ENCODE peak calls at places on chromosomes 7 and 10, in six cellular contexts. F is endothelial cell, Q is MM.1S, Z is breast epithelium, V is IMR-90, L is HCT116. D is an unnamed sample.

GRCh38 chr7:67913604-67914003 is 917.0 kb downstream of the TYW1 start:
- DNase-seq in L (no peak), Q (peak), Z (no peak), V (no peak), F (no peak), D (no peak)

GRCh38 chr10:122051609-122052385 is 62.8 kb downstream of the TACC2 start:
- DNase-seq in V (peak), Q (no peak), Z (peak), F (peak), L (peak), D (peak)

GRCh38 chr10:112379635-112380296 is 5.8 kb downstream of the ACSL5 start:
- DNase-seq in L (peak), V (peak), Z (no peak), F (no peak), Q (no peak), D (no peak)

GRCh38 chr7:2404714-2405119 is 1.3 kb downstream of the CHST12 start:
- DNase-seq in Z (no peak), L (no peak), V (no peak), F (no peak), Q (peak), D (no peak)

GRCh38 chr10:48896756-48897437 is 42.7 kb downstream of the LRRC18 start:
- DNase-seq in Q (no peak), F (no peak), L (no peak), Z (no peak), V (no peak), D (no peak)

GRCh38 chr7:133645870-133646492 is 393.1 kb downstream of the EXOC4 start:
- DNase-seq in L (no peak), Q (no peak), F (no peak), V (peak), Z (no peak), D (peak)

GRCh38 chr10:11035318-11035920 is 17.7 kb downstream of the CELF2 start:
- DNase-seq in Z (no peak), Q (peak), F (peak), L (no peak), V (peak), D (peak)

GRCh38 chr7:52018680-52019054 is 702.1 kb upstream of the COBL start:
- DNase-seq in Z (no peak), V (no peak), Q (no peak), F (no peak), L (no peak), D (no peak)

GRCh38 chr7:2633538-2634264 is 1.9 kb downstream of the TTYH3 start:
- DNase-seq in Q (no peak), F (no peak), V (peak), L (no peak), Z (no peak), D (peak)

GRCh38 chr7:83005410-83005809 is 157.3 kb downstream of the PCLO start:
- DNase-seq in Z (no peak), V (no peak), Q (peak), F (no peak), L (peak), D (no peak)

GRCh38 chr10:126087274-126087673 is 190.9 kb downstream of the FANK1 start:
- DNase-seq in Z (no peak), L (no peak), F (no peak), V (no peak), Q (no peak), D (no peak)

GRCh38 chr10:101839421-101840063 is 4.1 kb downstream of the KCNIP2 start:
- DNase-seq in Z (no peak), L (peak), V (peak), Q (no peak), F (peak), D (peak)

GRCh38 chr7:100089458-100090201 is 861 bp downstream of the COPS6 start:
- DNase-seq in V (peak), Z (no peak), F (no peak), L (no peak), Q (no peak), D (no peak)

GRCh38 chr10:122459586-122460273 is 1.6 kb upstream of the HTRA1 start:
- DNase-seq in L (no peak), F (no peak), Z (no peak), Q (no peak), V (peak), D (no peak)

GRCh38 chr7:87092568-87093091 is 33.2 kb upstream of the ELAPOR2 start:
- DNase-seq in Z (no peak), F (no peak), Q (no peak), L (no peak), V (no peak), D (no peak)

GRCh38 chr7:13032524-13032923 is 345.1 kb downstream of the ARL4A start:
- DNase-seq in Z (no peak), L (no peak), F (no peak), V (no peak), Q (no peak), D (no peak)

GRCh38 chr10:63105811-63106755 is 27.0 kb upstream of the NRBF2 start:
- DNase-seq in L (no peak), Z (no peak), F (no peak), Q (no peak), V (peak), D (peak)

GRCh38 chr10:75853085-75853484 is 421.7 kb downstream of the LRMDA start:
- DNase-seq in F (no peak), V (no peak), Q (no peak), L (no peak), Z (no peak), D (no peak)

GRCh38 chr10:24513155-24513554 is 210.5 kb downstream of the ARHGAP21 start:
- DNase-seq in Z (no peak), F (peak), V (peak), L (no peak), Q (no peak), D (peak)

GRCh38 chr10:27998178-27998953 is 513 bp downstream of the ODAD2 start:
- DNase-seq in Z (no peak), V (peak), F (peak), Q (peak), L (no peak), D (peak)

GRCh38 chr10:61828788-61829187 is 72.7 kb upstream of the ARID5B start:
- DNase-seq in Z (no peak), Q (no peak), F (no peak), V (no peak), L (no peak), D (no peak)

GRCh38 chr10:6014241-6014761 is 37.0 kb upstream of the IL15RA start:
- DNase-seq in Z (no peak), F (peak), L (peak), V (peak), Q (peak), D (peak)

GRCh38 chr7:67725437-67725836 is 728.8 kb downstream of the TYW1 start:
- DNase-seq in F (no peak), Q (no peak), Z (no peak), V (no peak), L (no peak), D (no peak)

GRCh38 chr7:856444-857095 is 19.8 kb upstream of the GET4 start:
- DNase-seq in Q (no peak), F (no peak), V (no peak), L (no peak), Z (no peak), D (no peak)

GRCh38 chr10:129417164-129417563 is 49.9 kb upstream of the MGMT start:
- DNase-seq in F (no peak), Q (no peak), V (peak), Z (no peak), L (no peak), D (peak)

GRCh38 chr7:1668932-1669485 is 1.1 kb upstream of the ELFN1 start:
- DNase-seq in Z (no peak), L (no peak), F (no peak), Q (no peak), V (peak), D (no peak)

GRCh38 chr10:33032354-33033254 is 74.6 kb upstream of the ITGB1 start:
- DNase-seq in V (peak), F (no peak), Q (no peak), L (peak), Z (no peak), D (peak)

GRCh38 chr10:30437039-30437781 is 3.2 kb downstream of the MAP3K8 start:
- DNase-seq in F (no peak), L (no peak), V (peak), Z (no peak), Q (peak), D (no peak)

GRCh38 chr7:140478361-140479061 is 794 bp downstream of the MKRN1 start:
- DNase-seq in L (no peak), Z (peak), V (peak), F (peak), Q (peak), D (peak)

GRCh38 chr10:133245439-133246235 is 8.0 kb downstream of the VENTX start:
- DNase-seq in V (no peak), Q (no peak), L (no peak), Z (no peak), F (no peak), D (no peak)

GRCh38 chr7:113113912-113114311 is 4.4 kb downstream of the SMIM30 start:
- DNase-seq in F (no peak), V (no peak), Q (peak), Z (no peak), L (no peak), D (peak)
- TF ChIP-seq CTCF in F (no peak), V (no peak), Q (peak), Z (no peak), L (peak), D (no peak)

DNA sequence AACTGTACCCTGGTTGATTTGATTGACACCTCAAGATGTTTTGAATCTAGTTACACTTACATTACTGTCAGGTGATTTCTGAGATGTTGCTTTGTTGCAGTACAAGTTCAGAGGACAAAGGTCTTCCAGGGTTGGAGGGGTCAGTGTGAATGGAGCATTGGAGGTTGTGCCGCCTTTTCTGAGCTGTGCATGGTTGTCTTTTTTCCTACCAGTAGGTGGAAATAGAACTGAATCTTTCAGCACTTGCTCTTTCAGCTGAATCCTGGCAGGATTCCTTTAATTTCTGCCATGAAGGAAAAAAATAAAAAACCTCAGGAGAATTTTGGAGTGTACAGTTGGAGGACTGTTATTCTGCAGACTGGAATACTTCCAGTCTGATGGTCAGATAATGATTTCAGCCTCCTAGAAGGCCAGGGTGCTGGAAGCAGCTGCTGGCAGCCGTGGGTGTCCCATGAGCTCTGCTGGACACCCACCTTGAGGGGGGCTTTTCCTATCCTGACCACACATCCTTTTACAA is 82.7 kb downstream of the PLCE1 start:
- DNase-seq in L (no peak), Z (no peak), V (peak), F (no peak), Q (no peak), D (peak)
- TF ChIP-seq CTCF in L (peak), Z (peak), V (peak), F (peak), Q (no peak), D (peak)

DNA sequence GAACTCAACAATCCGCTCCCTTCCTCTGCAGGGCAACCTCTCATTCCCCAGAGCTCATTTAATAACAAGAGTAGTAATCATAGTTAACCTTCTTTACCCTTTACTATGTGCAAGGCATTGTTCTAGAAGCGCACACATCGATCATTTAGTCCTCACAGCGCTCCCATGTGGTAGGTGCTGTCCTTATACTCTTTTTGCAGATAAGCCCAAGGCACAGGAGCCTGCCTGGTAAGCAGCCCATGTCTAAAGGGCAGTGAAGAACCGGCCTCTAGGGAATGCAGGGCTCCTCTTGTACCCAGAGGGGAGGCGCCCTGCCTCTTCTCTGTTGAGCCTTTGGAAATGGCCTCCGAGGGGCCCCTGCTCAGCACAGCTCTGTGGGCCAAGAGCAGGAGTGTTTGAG is 14.3 kb downstream of the CHST3 start:
- DNase-seq in L (no peak), V (no peak), Q (no peak), Z (no peak), F (no peak), D (no peak)
- TF ChIP-seq CTCF in L (peak), V (no peak), Q (no peak), Z (no peak), F (no peak), D (no peak)

GRCh38 chr10:46048152-46048551 is 2.1 kb upstream of the MSMB start:
- DNase-seq in F (no peak), V (no peak), Z (no peak), Q (no peak), L (no peak), D (no peak)
- TF ChIP-seq CTCF in F (no peak), V (no peak), Z (no peak), Q (no peak), L (no peak), D (no peak)

GRCh38 chr10:77504870-77505257 is 132.7 kb downstream of the KCNMA1 start:
- DNase-seq in L (peak), F (no peak), Z (no peak), Q (no peak), V (peak), D (peak)
- TF ChIP-seq CTCF in L (peak), F (no peak), Z (no peak), Q (no peak), V (no peak), D (peak)

GRCh38 chr10:64426745-64427144 is 905.5 kb downstream of the REEP3 start:
- DNase-seq in Z (no peak), V (no peak), Q (no peak), F (no peak), L (no peak), D (no peak)

GRCh38 chr10:64430690-64431323 is 909.6 kb downstream of the REEP3 start:
- DNase-seq in Z (no peak), V (no peak), F (peak), Q (no peak), L (peak), D (peak)
- TF ChIP-seq CTCF in Z (no peak), V (no peak), F (peak), Q (no peak), L (peak), D (peak)

GRCh38 chr10:96556003-96556402 is 30.8 kb downstream of the TM9SF3 start:
- DNase-seq in Z (no peak), Q (peak), V (no peak), F (no peak), L (no peak), D (peak)
- TF ChIP-seq CTCF in Z (peak), Q (peak), V (peak), F (no peak), L (peak), D (peak)

GRCh38 chr7:105581066-105581811 is at the start of gene EFCAB10:
- DNase-seq in L (peak), Q (peak), V (peak), F (peak), Z (peak), D (no peak)
- TF ChIP-seq CTCF in L (no peak), Q (no peak), V (no peak), F (no peak), Z (no peak), D (no peak)

GRCh38 chr10:103756277-103756869 is 99.0 kb downstream of the SH3PXD2A start:
- DNase-seq in V (no peak), F (no peak), L (no peak), Z (no peak), Q (no peak), D (no peak)

GRCh38 chr10:103750836-103751235 is 104.5 kb downstream of the SH3PXD2A start:
- DNase-seq in L (no peak), F (no peak), Z (no peak), V (no peak), Q (no peak), D (no peak)

GRCh38 chr10:103749779-103750178 is 105.6 kb downstream of the SH3PXD2A start:
- DNase-seq in Q (no peak), Z (no peak), F (no peak), V (no peak), L (no peak), D (no peak)

GRCh38 chr10:103751696-103752287 is 103.6 kb downstream of the SH3PXD2A start:
- DNase-seq in Z (no peak), L (no peak), Q (no peak), V (no peak), F (no peak), D (no peak)

GRCh38 chr10:103752680-103753248 is 102.6 kb downstream of the SH3PXD2A start:
- DNase-seq in Q (peak), Z (no peak), V (no peak), L (no peak), F (no peak), D (peak)
- TF ChIP-seq CTCF in Q (peak), Z (peak), V (peak), L (peak), F (peak), D (peak)

DNA sequence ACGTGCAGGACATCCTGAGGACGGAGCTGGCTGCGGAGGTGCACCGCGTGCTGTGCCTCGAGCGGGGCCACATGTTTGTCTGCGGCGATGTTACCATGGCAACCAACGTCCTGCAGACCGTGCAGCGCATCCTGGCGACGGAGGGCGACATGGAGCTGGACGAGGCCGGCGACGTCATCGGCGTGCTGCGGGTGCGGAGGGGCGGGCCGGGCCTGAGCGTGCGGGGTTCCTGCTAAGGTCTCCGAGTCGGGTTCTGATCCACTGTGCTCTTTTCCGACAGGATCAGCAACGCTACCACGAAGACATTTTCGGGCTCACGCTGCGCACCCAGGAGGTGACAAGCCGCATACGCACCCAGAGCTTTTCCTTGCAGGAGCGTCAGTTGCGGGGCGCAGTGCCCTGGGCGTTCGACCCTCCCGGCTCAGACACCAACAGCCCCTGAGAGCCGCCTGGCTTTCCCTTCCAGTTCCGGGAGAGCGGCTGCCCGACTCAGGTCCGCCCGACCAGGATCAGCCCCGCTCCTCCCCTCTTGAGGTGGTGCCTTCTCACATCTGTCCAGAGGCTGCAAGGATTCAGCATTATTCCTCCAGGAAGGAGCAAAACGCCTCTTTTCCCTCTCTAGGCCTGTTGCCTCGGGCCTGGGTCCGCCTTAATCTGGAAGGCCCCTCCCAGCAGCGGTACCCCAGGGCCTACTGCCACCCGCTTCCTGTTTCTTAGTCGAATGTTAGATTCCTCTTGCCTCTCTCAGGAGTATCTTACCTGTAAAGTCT is 10.4 kb downstream of the ATG9B start:
- DNase-seq in L (no peak), V (peak), F (peak), Q (peak), Z (peak), D (no peak)
- TF ChIP-seq CTCF in L (no peak), V (no peak), F (no peak), Q (peak), Z (no peak), D (no peak)